ENCODE peak calls at places on chromosome 11, in five cellular contexts. One of them, this sample, is unnamed. For H3K36me3 and H3K4me1, the result is how much of the 10 kb centered on the place peaks cover.

GRCh38 chr11:61488651-61489291 is 19.8 kb upstream of the LRRC10B start:
- DNase-seq in esophagus muscularis mucosa: no peak
- DNase-seq in tibial artery: peak
- DNase-seq in A673: no peak
- DNase-seq in adrenal gland: peak
- DNase-seq in this sample: peak

GRCh38 chr11:126995989-126996388 is 4.6 kb downstream of the KIRREL3 start:
- DNase-seq in esophagus muscularis mucosa: no peak
- DNase-seq in tibial artery: no peak
- DNase-seq in A673: no peak
- DNase-seq in adrenal gland: no peak
- DNase-seq in this sample: no peak

GRCh38 chr11:74011360-74012071 is 2.6 kb upstream of the UCP3 start:
- DNase-seq in A673: no peak
- DNase-seq in tibial artery: no peak
- DNase-seq in adrenal gland: no peak
- DNase-seq in esophagus muscularis mucosa: no peak
- DNase-seq in this sample: no peak

GRCh38 chr11:10398525-10398924 is 56.5 kb upstream of the AMPD3 start:
- DNase-seq in A673: no peak
- DNase-seq in adrenal gland: no peak
- DNase-seq in tibial artery: no peak
- DNase-seq in esophagus muscularis mucosa: peak
- DNase-seq in this sample: peak

GRCh38 chr11:126307706-126308105 is 3.8 kb downstream of the DCPS start:
- DNase-seq in tibial artery: no peak
- DNase-seq in adrenal gland: peak
- DNase-seq in A673: peak
- DNase-seq in esophagus muscularis mucosa: no peak
- DNase-seq in this sample: no peak

GRCh38 chr11:134654161-134654915 is 242.3 kb upstream of the B3GAT1 start:
- DNase-seq in adrenal gland: no peak
- DNase-seq in esophagus muscularis mucosa: no peak
- DNase-seq in tibial artery: peak
- DNase-seq in A673: peak
- DNase-seq in this sample: no peak

GRCh38 chr11:46343520-46343919 is 3.7 kb upstream of the DGKZ start:
- DNase-seq in tibial artery: no peak
- DNase-seq in adrenal gland: no peak
- DNase-seq in A673: no peak
- DNase-seq in esophagus muscularis mucosa: no peak
- DNase-seq in this sample: no peak

GRCh38 chr11:132982769-132983168 is 549.5 kb downstream of the OPCML start:
- DNase-seq in A673: peak
- DNase-seq in tibial artery: no peak
- DNase-seq in adrenal gland: no peak
- DNase-seq in esophagus muscularis mucosa: no peak
- DNase-seq in this sample: no peak

GRCh38 chr11:65314501-65315203 is at the start of gene CDC42EP2:
- DNase-seq in A673: peak
- DNase-seq in adrenal gland: peak
- DNase-seq in esophagus muscularis mucosa: peak
- DNase-seq in tibial artery: peak
- DNase-seq in this sample: peak

GRCh38 chr11:65571940-65572339 is 398 bp upstream of the FAM89B start:
- DNase-seq in A673: peak
- DNase-seq in esophagus muscularis mucosa: no peak
- DNase-seq in tibial artery: no peak
- DNase-seq in adrenal gland: peak
- DNase-seq in this sample: no peak

GRCh38 chr11:122861631-122862030 is 20.9 kb upstream of the JHY start:
- DNase-seq in esophagus muscularis mucosa: no peak
- DNase-seq in tibial artery: no peak
- DNase-seq in A673: no peak
- DNase-seq in adrenal gland: no peak
- DNase-seq in this sample: no peak

GRCh38 chr11:93100211-93100610 is 97.6 kb downstream of the SLC36A4 start:
- DNase-seq in tibial artery: no peak
- DNase-seq in A673: no peak
- DNase-seq in esophagus muscularis mucosa: no peak
- DNase-seq in adrenal gland: no peak
- DNase-seq in this sample: no peak

GRCh38 chr11:70820311-70820710 is 422.0 kb downstream of the CTTN start:
- DNase-seq in esophagus muscularis mucosa: no peak
- DNase-seq in tibial artery: no peak
- DNase-seq in adrenal gland: no peak
- DNase-seq in A673: no peak
- DNase-seq in this sample: no peak

GRCh38 chr11:62575837-62576236 is 2.1 kb upstream of the EEF1G start:
- DNase-seq in adrenal gland: no peak
- DNase-seq in tibial artery: no peak
- DNase-seq in esophagus muscularis mucosa: no peak
- DNase-seq in A673: no peak
- DNase-seq in this sample: peak

GRCh38 chr11:74820763-74821162 is 72.1 kb downstream of the RNF169 start:
- DNase-seq in esophagus muscularis mucosa: no peak
- DNase-seq in tibial artery: no peak
- DNase-seq in adrenal gland: no peak
- DNase-seq in A673: peak
- DNase-seq in this sample: no peak

GRCh38 chr11:120057595-120058581 is 80.0 kb downstream of the TRIM29 start:
- DNase-seq in A673: no peak
- DNase-seq in tibial artery: no peak
- DNase-seq in adrenal gland: no peak
- DNase-seq in esophagus muscularis mucosa: peak
- DNase-seq in this sample: peak

GRCh38 chr11:85123752-85124231 is 503.4 kb downstream of the DLG2 start:
- DNase-seq in esophagus muscularis mucosa: no peak
- DNase-seq in tibial artery: no peak
- DNase-seq in A673: peak
- DNase-seq in adrenal gland: no peak
- DNase-seq in this sample: no peak

GRCh38 chr11:42407379-42407778 is 904.4 kb upstream of the API5 start:
- DNase-seq in A673: peak
- DNase-seq in adrenal gland: peak
- DNase-seq in esophagus muscularis mucosa: no peak
- DNase-seq in tibial artery: no peak
- DNase-seq in this sample: no peak

GRCh38 chr11:66183581-66184048 is 84.8 kb upstream of the RAB1B start:
- DNase-seq in adrenal gland: no peak
- DNase-seq in esophagus muscularis mucosa: no peak
- DNase-seq in A673: peak
- DNase-seq in tibial artery: no peak
- DNase-seq in this sample: no peak

GRCh38 chr11:36672815-36673450 is 74.9 kb upstream of the RAG2 start:
- DNase-seq in A673: peak
- DNase-seq in esophagus muscularis mucosa: no peak
- DNase-seq in tibial artery: no peak
- DNase-seq in adrenal gland: peak
- DNase-seq in this sample: no peak

GRCh38 chr11:122882809-122883681 is 486 bp downstream of the JHY start:
- DNase-seq in adrenal gland: peak
- DNase-seq in tibial artery: peak
- DNase-seq in A673: peak
- DNase-seq in esophagus muscularis mucosa: no peak
- DNase-seq in this sample: peak

GRCh38 chr11:83510530-83511449 is 224.6 kb upstream of the CCDC90B start:
- DNase-seq in adrenal gland: no peak
- DNase-seq in A673: no peak
- DNase-seq in esophagus muscularis mucosa: no peak
- DNase-seq in tibial artery: no peak
- DNase-seq in this sample: no peak

GRCh38 chr11:71238285-71238875 is 14.0 kb downstream of the SHANK2 start:
- DNase-seq in esophagus muscularis mucosa: no peak
- DNase-seq in adrenal gland: no peak
- DNase-seq in tibial artery: no peak
- DNase-seq in A673: no peak
- DNase-seq in this sample: no peak

GRCh38 chr11:67302571-67303131 is 679 bp upstream of the SSH3 start:
- DNase-seq in esophagus muscularis mucosa: no peak
- DNase-seq in A673: no peak
- DNase-seq in tibial artery: peak
- DNase-seq in adrenal gland: peak
- DNase-seq in this sample: peak

GRCh38 chr11:27642954-27643353 is 57.3 kb downstream of the BDNF start:
- DNase-seq in esophagus muscularis mucosa: no peak
- DNase-seq in tibial artery: no peak
- DNase-seq in A673: no peak
- DNase-seq in adrenal gland: no peak
- DNase-seq in this sample: no peak

DNA sequence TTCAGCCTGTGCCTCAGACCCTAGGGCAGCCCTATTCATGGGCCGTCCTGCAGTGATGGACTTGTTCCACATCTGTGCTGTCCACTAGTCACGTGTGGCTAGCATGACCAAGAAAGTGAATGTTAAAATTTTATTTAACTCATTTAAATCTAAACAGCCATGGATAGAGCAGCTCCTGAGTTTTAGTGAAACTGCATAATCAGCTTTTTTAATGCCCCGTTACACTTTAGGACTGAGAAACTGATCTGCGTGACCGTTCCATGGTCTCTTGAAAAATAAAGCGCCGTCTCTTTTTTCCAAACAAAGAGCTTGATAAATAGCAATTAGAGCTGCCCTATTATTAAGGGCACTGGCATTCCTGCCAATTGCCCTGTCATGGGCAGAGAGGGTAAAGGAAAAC is 76.5 kb upstream of the SNX19 start:
- DNase-seq in tibial artery: no peak
- DNase-seq in esophagus muscularis mucosa: no peak
- DNase-seq in adrenal gland: no peak
- DNase-seq in A673: no peak
- DNase-seq in this sample: no peak
- H3K36me3 ChIP-seq in tibial artery: under half
- H3K36me3 ChIP-seq in esophagus muscularis mucosa: under half
- H3K36me3 ChIP-seq in adrenal gland: under half
- H3K36me3 ChIP-seq in A673: under half
- H3K36me3 ChIP-seq in this sample: under half

GRCh38 chr11:3867209-3868071 is 12.0 kb downstream of the STIM1 start:
- DNase-seq in A673: no peak
- DNase-seq in tibial artery: no peak
- DNase-seq in adrenal gland: peak
- DNase-seq in esophagus muscularis mucosa: no peak
- DNase-seq in this sample: no peak
- H3K4me1 ChIP-seq in A673: under half
- H3K4me1 ChIP-seq in tibial artery: under half
- H3K4me1 ChIP-seq in adrenal gland: under half
- H3K4me1 ChIP-seq in esophagus muscularis mucosa: half or more
- H3K4me1 ChIP-seq in this sample: under half

GRCh38 chr11:59189986-59190385 is 18.1 kb downstream of the DTX4 start:
- DNase-seq in A673: no peak
- DNase-seq in tibial artery: no peak
- DNase-seq in esophagus muscularis mucosa: no peak
- DNase-seq in adrenal gland: no peak
- DNase-seq in this sample: no peak

GRCh38 chr11:59193741-59194140 is 19.0 kb downstream of the MPEG1 start:
- DNase-seq in tibial artery: no peak
- DNase-seq in esophagus muscularis mucosa: no peak
- DNase-seq in A673: no peak
- DNase-seq in adrenal gland: no peak
- DNase-seq in this sample: no peak

GRCh38 chr11:59191095-59191494 is 19.2 kb downstream of the DTX4 start:
- DNase-seq in esophagus muscularis mucosa: no peak
- DNase-seq in tibial artery: no peak
- DNase-seq in adrenal gland: no peak
- DNase-seq in A673: no peak
- DNase-seq in this sample: no peak

GRCh38 chr11:59191899-59192298 is 20.0 kb downstream of the DTX4 start:
- DNase-seq in A673: no peak
- DNase-seq in tibial artery: no peak
- DNase-seq in adrenal gland: no peak
- DNase-seq in esophagus muscularis mucosa: no peak
- DNase-seq in this sample: no peak

DNA sequence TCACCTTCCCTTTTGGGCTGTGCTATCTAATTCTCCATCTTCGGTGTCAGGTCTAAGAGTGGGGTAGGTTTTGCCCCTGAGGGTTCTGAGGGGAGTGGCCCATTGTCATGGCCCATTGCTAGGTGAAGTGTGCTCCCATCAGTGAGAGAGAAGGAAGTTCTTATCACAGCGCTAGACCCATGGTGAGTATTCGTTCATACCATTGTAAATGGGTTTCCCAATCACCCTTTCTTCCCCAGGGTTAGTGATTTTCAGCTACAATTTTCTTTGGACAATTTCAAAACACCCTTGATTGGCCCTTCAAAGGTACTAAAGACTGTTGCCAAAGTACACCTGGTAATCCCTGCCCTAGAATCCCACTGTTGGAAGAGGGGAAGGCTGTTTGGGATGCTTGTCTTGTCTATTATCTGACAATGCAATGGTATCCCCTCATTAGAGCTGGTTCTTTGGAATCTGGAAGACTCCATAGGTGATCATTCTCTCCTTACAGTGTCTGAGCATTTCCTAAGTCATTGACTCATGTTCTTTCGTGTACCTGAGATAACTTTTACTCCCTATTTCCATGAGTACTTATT is 20.2 kb downstream of the MPEG1 start:
- DNase-seq in A673: no peak
- DNase-seq in adrenal gland: no peak
- DNase-seq in tibial artery: no peak
- DNase-seq in esophagus muscularis mucosa: no peak
- DNase-seq in this sample: no peak
- H3K36me3 ChIP-seq in A673: under half
- H3K36me3 ChIP-seq in adrenal gland: under half
- H3K36me3 ChIP-seq in tibial artery: under half
- H3K36me3 ChIP-seq in esophagus muscularis mucosa: under half
- H3K36me3 ChIP-seq in this sample: under half

GRCh38 chr11:8357891-8358566 is 94.4 kb upstream of the LMO1 start:
- DNase-seq in tibial artery: no peak
- DNase-seq in A673: no peak
- DNase-seq in esophagus muscularis mucosa: no peak
- DNase-seq in adrenal gland: no peak
- DNase-seq in this sample: peak

GRCh38 chr11:8356731-8357504 is 93.2 kb upstream of the LMO1 start:
- DNase-seq in tibial artery: no peak
- DNase-seq in esophagus muscularis mucosa: no peak
- DNase-seq in A673: no peak
- DNase-seq in adrenal gland: no peak
- DNase-seq in this sample: peak

GRCh38 chr11:8359521-8359920 is 95.8 kb upstream of the LMO1 start:
- DNase-seq in A673: no peak
- DNase-seq in esophagus muscularis mucosa: no peak
- DNase-seq in tibial artery: no peak
- DNase-seq in adrenal gland: no peak
- DNase-seq in this sample: no peak

GRCh38 chr11:8356216-8356615 is 92.5 kb upstream of the LMO1 start:
- DNase-seq in tibial artery: no peak
- DNase-seq in esophagus muscularis mucosa: no peak
- DNase-seq in A673: no peak
- DNase-seq in adrenal gland: no peak
- DNase-seq in this sample: peak

DNA sequence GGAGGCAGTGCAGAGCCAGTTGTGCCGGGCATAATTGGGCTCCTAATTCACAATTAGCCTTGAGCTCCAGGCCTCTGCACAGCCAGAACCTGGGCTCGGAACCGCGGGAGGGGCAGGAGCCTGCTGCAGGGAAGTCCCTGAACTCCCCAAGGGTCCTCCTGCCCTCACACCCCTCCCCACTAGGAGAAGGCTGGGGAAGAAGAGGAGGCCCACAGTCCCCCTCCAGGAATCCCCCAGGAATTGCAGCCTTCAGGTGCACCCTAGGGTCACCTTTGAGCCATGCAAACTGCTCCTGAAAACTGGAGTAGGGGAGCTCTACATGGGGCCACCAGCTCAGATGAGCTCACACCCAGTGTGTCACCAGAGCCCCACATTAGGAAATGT is 93.8 kb upstream of the LMO1 start:
- DNase-seq in adrenal gland: no peak
- DNase-seq in esophagus muscularis mucosa: no peak
- DNase-seq in tibial artery: no peak
- DNase-seq in A673: no peak
- DNase-seq in this sample: peak
- H3K4me1 ChIP-seq in adrenal gland: under half
- H3K4me1 ChIP-seq in esophagus muscularis mucosa: under half
- H3K4me1 ChIP-seq in tibial artery: under half
- H3K4me1 ChIP-seq in A673: under half
- H3K4me1 ChIP-seq in this sample: under half

This sample was measured in aorta.